ENCODE peak calls at places on chromosomes 4 and X, in seven cellular contexts. M is dorsolateral prefrontal cortex; R is activated T-helper 1 cell treated with anti-CD3 and anti-CD28 coated beads, Interleukin-2, amount 50 U/mL, for 16 hours; T is A549; L is effector memory CD4-positive, alpha-beta T cell; E is fibroblast of lung; Y is NB4. P is an unnamed sample.

GRCh38 chrX:141220342-141221008 is 21.8 kb downstream of the SPANXC start:
- DNase-seq in M (no peak), R (no peak), T (peak; percentile 50), L (no peak), E (peak; percentile 65), Y (no peak), P (no peak)

GRCh38 chr4:4599886-4600285 is 58.0 kb upstream of the STX18 start:
- DNase-seq in M (no peak), R (no peak), T (no peak), L (no peak), E (no peak), Y (no peak), P (no peak)

GRCh38 chrX:75301060-75301459 is 27.2 kb downstream of the UPRT start:
- DNase-seq in M (no peak), R (no peak), T (no peak), L (no peak), E (no peak), Y (no peak), P (no peak)

GRCh38 chrX:9876205-9876604 is 90.0 kb downstream of the SHROOM2 start:
- DNase-seq in M (no peak), R (no peak), T (no peak), L (no peak), E (no peak), Y (no peak), P (no peak)

GRCh38 chr4:188934320-188934975 is 795.2 kb downstream of the TRIML1 start:
- DNase-seq in M (no peak), R (no peak), T (peak; percentile 11), L (no peak), E (peak; percentile 13), Y (no peak), P (no peak)

GRCh38 chrX:23990455-23990854 is 36.5 kb downstream of the KLHL15 start:
- DNase-seq in M (no peak), R (no peak), T (no peak), L (no peak), E (no peak), Y (no peak), P (no peak)

GRCh38 chr4:100071531-100071930 is 118.7 kb downstream of the DDIT4L start:
- DNase-seq in M (no peak), R (no peak), T (no peak), L (no peak), E (no peak), Y (no peak), P (no peak)

GRCh38 chrX:46601283-46601682 is 27.7 kb downstream of the CHST7 start:
- DNase-seq in M (no peak), R (no peak), T (no peak), L (no peak), E (peak; percentile 84), Y (no peak), P (no peak)

GRCh38 chrX:34859191-34859590 is 83.4 kb upstream of the FAM47B start:
- DNase-seq in M (no peak), R (no peak), T (no peak), L (no peak), E (no peak), Y (no peak), P (no peak)

GRCh38 chr4:25457053-25457715 is 80.1 kb downstream of the ANAPC4 start:
- DNase-seq in M (no peak), R (no peak), T (no peak), L (no peak), E (no peak), Y (no peak), P (no peak)

GRCh38 chrX:10165580-10166247 is 8.9 kb downstream of the CLCN4 start:
- DNase-seq in M (no peak), R (no peak), T (no peak), L (no peak), E (no peak), Y (peak; percentile 81), P (no peak)

GRCh38 chr4:152100378-152101201 is 339.8 kb upstream of the GATB start:
- DNase-seq in M (no peak), R (peak; percentile 53), T (no peak), L (peak; percentile 70), E (no peak), Y (no peak), P (no peak)

GRCh38 chr4:143270266-143270838 is 66.3 kb upstream of the GAB1 start:
- DNase-seq in M (no peak), R (no peak), T (no peak), L (no peak), E (no peak), Y (no peak), P (no peak)

GRCh38 chr4:126856906-126857305 is 775.9 kb upstream of the INTU start:
- DNase-seq in M (no peak), R (no peak), T (no peak), L (no peak), E (no peak), Y (no peak), P (no peak)

GRCh38 chrX:123481908-123482873 is 250.7 kb downstream of the THOC2 start:
- DNase-seq in M (no peak), R (no peak), T (no peak), L (no peak), E (peak; percentile 54), Y (no peak), P (no peak)

GRCh38 chrX:154321624-154322023 is 26.0 kb downstream of the TKTL1 start:
- DNase-seq in M (no peak), R (no peak), T (peak; percentile 14), L (no peak), E (no peak), Y (no peak), P (peak; percentile 37)

GRCh38 chr4:77481856-77482255 is 123.8 kb upstream of the CXCL13 start:
- DNase-seq in M (no peak), R (no peak), T (no peak), L (no peak), E (peak; percentile 4), Y (no peak), P (no peak)

GRCh38 chrX:96685205-96686099 is 810 bp downstream of the DIAPH2 start:
- DNase-seq in M (peak; percentile 38), R (peak; percentile 3), T (peak; percentile 42), L (peak; percentile 11), E (peak; percentile 56), Y (peak; percentile 90), P (peak; percentile 13)

GRCh38 chr4:85823295-85823694 is 348.3 kb downstream of the ARHGAP24 start:
- DNase-seq in M (no peak), R (no peak), T (no peak), L (no peak), E (peak; percentile 83), Y (no peak), P (no peak)

GRCh38 chrX:78800114-78800513 is 52.6 kb downstream of the LPAR4 start:
- DNase-seq in M (no peak), R (no peak), T (no peak), L (no peak), E (no peak), Y (no peak), P (no peak)

GRCh38 chr4:118676128-118676527 is 9.1 kb upstream of the METTL14 start:
- DNase-seq in M (no peak), R (no peak), T (no peak), L (no peak), E (peak; percentile 5), Y (no peak), P (no peak)

GRCh38 chrX:136130931-136131843 is 16.1 kb upstream of the FHL1 start:
- DNase-seq in M (no peak), R (no peak), T (peak; percentile 71), L (no peak), E (peak; percentile 80), Y (peak; percentile 18), P (no peak)

P was measured in HuH-7.